ENCODE peak calls at places on chromosomes 11 and 22, in four cellular contexts. F, A, I and H are unnamed samples.

GRCh38 chr22:43706151-43706550 is 106.0 kb downstream of the EFCAB6 start:
- DNase-seq in F (no peak), A (no peak), I (no peak), H (no peak)

GRCh38 chr11:74138021-74138420 is 32.8 kb downstream of the C2CD3 start:
- DNase-seq in F (no peak), A (no peak), I (no peak), H (no peak)

GRCh38 chr22:47552541-47553205 is 790.2 kb downstream of the TBC1D22A start:
- DNase-seq in F (no peak), A (no peak), I (no peak), H (no peak)

GRCh38 chr11:22479986-22480740 is 142.0 kb downstream of the SLC17A6 start:
- DNase-seq in F (no peak), A (no peak), I (no peak), H (no peak)

GRCh38 chr11:36427876-36428275 is 82.2 kb downstream of the TRAF6 start:
- DNase-seq in F (no peak), A (no peak), I (no peak), H (no peak)

GRCh38 chr22:28116261-28116673 is 197.2 kb upstream of the PITPNB start:
- DNase-seq in F (no peak), A (no peak), I (peak; percentile 83), H (peak; percentile 16)

GRCh38 chr11:65637794-65638317 is at the start of gene SIPA1:
- DNase-seq in F (no peak), A (peak; percentile 57), I (peak; percentile 86), H (peak; percentile 28)

GRCh38 chr22:43448048-43448447 is 36.2 kb downstream of the MPPED1 start:
- DNase-seq in F (no peak), A (no peak), I (no peak), H (no peak)

GRCh38 chr11:117328414-117329010 is 858 bp downstream of the CEP164 start:
- DNase-seq in F (no peak), A (no peak), I (peak; percentile 83), H (no peak)

GRCh38 chr22:32579533-32580220 is 105.1 kb downstream of the FBXO7 start:
- DNase-seq in F (no peak), A (no peak), I (no peak), H (no peak)

GRCh38 chr11:72584293-72584921 is 89.8 kb downstream of the PDE2A start:
- DNase-seq in F (no peak), A (peak; percentile 27), I (peak; percentile 83), H (peak; percentile 49)

GRCh38 chr11:565921-566509 is 5.2 kb downstream of the RASSF7 start:
- DNase-seq in F (no peak), A (no peak), I (no peak), H (no peak)

GRCh38 chr11:57792060-57792541 is 30.5 kb downstream of the CTNND1 start:
- DNase-seq in F (peak; percentile 86), A (peak; percentile 61), I (peak; percentile 80), H (no peak)

GRCh38 chr11:64743591-64744543 is at the start of gene RASGRP2:
- DNase-seq in F (peak; percentile 62), A (peak; percentile 56), I (peak; percentile 93), H (peak; percentile 73)

GRCh38 chr11:45384016-45384415 is 97.9 kb upstream of the SYT13 start:
- DNase-seq in F (no peak), A (no peak), I (no peak), H (no peak)

GRCh38 chr11:71372693-71373657 is 75.2 kb downstream of the DHCR7 start:
- DNase-seq in F (no peak), A (no peak), I (no peak), H (no peak)

DNA sequence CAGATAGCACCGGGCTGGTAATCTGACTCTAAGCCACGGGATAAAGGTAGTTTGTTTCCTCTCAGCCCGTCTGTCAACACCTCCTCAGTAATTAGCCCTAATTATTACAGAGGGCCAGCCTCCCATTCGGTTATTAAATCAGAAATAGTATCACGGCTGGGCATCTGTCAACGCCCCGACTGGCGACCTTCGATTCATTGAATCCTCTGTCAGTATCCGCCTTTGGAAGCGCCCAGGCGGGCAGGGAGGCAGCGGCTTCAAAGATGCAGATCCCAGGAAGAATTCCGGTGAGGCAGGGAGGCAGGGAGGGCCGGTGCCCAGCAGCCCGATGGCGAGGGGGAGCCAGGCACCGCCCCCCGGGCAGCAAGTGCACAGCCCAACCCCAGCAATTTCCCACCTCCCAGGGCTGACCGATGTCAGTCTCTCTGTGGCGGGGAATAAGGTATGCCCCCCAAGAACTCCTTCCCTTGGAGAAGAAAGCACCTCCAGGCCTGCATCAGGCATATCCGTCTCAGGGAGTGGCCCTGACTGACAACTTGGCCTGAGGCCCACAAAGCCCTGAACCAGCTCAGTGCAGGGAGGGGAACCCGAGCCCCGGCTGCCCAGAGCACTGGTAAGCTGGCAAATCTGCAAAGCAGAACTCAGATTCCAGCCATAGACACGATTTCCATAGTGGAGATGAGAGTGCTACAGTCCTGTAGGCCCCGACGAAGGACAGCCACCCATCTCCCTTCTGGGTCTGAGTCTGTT is 11.4 kb downstream of the GNB1L start:
- DNase-seq in F (no peak), A (no peak), I (peak; percentile 46), H (no peak)
- H3K4me3 ChIP-seq in F (no peak overlapping the region), A (no peak overlapping the region), I (no peak overlapping the region), H (no peak overlapping the region)

GRCh38 chr22:24494535-24495364 is at the start of gene UPB1:
- DNase-seq in F (no peak), A (no peak), I (no peak), H (no peak)
- H3K4me3 ChIP-seq in F (no peak within 1 kb of the TSS), A (no peak within 1 kb of the TSS), I (peak within 1 kb of the TSS; percentile 26), H (peak within 1 kb of the TSS; percentile 46)

GRCh38 chr11:47261291-47261800 is 3.5 kb downstream of the NR1H3 start:
- DNase-seq in F (no peak), A (no peak), I (no peak), H (no peak)

GRCh38 chr11:47257518-47258316 is at the start of gene NR1H3:
- DNase-seq in F (no peak), A (peak; percentile 72), I (peak; percentile 95), H (peak; percentile 63)

GRCh38 chr11:47260366-47260765 is 2.6 kb downstream of the NR1H3 start:
- DNase-seq in F (no peak), A (no peak), I (no peak), H (no peak)

GRCh38 chr11:47258317-47258902 is 614 bp downstream of the NR1H3 start:
- DNase-seq in F (no peak), A (no peak), I (no peak), H (no peak)

DNA sequence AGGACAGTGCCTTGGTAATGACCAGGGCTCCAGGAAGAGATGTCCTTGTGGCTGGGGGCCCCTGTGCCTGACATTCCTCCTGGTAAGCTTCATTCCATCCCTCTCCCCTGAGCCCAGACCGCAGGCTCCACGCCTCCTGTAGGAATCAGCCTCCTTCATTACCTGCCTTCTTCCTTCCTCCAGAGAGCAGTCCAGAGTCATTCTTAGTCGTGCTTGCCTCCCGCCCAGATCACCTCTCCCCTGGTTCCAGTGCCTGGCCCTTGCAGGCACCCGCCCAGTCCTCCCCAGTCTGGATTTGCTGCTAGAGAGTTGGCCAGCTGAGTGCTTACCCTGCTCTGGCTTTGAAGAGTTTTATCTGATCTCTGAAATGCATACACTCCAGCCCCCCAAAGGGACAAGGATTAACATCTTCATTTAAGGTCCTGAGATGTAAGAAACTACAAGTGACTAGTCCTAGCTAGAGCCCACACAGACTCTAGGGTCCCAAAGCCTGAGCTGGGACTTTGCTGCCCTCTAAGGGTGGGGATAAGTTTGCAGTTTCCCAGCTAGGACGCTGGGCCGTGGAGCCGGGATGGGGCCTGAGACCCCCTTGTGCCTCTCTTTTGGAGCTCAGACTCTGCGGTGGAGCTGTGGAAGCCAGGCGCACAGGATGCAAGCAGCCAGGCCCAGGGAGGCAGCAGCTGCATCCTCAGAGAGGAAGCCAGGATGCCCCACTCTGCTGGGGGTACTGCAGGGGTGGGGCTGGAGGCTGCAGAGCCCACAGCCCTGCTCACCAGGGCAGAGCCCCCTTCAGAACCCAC is 1.6 kb downstream of the NR1H3 start:
- DNase-seq in F (no peak), A (no peak), I (no peak), H (no peak)
- H3K4me3 ChIP-seq in F (no peak overlapping the region), A (no peak overlapping the region), I (no peak overlapping the region), H (peak overlapping the region; percentile 51)

GRCh38 chr11:24521586-24521985 is 24.7 kb downstream of the LUZP2 start:
- DNase-seq in F (no peak), A (no peak), I (no peak), H (no peak)

GRCh38 chr11:24513837-24514594 is 17.2 kb downstream of the LUZP2 start:
- DNase-seq in F (no peak), A (no peak), I (no peak), H (no peak)

GRCh38 chr11:24515632-24516031 is 18.8 kb downstream of the LUZP2 start:
- DNase-seq in F (no peak), A (no peak), I (no peak), H (no peak)

GRCh38 chr11:24511518-24511917 is 14.7 kb downstream of the LUZP2 start:
- DNase-seq in F (no peak), A (no peak), I (no peak), H (no peak)

DNA sequence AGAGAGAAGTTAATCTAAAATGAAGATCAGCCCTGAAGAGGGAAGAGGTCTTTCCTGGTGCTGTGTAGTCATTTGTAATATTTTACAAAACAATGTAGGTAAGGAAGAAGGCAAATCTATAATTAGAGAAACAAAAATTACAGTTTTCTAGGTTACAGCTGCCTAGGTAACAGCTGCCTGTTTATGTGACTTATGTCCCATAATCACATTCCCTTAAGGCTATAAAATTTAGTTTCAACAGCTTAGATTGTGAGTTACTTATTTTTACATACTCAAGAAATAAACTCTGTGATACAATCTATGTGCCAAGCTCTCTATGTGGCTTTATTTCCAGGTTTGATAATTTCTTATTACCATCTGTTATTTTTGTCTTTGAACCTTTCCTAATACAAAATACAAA is 19.8 kb downstream of the LUZP2 start:
- DNase-seq in F (no peak), A (no peak), I (no peak), H (no peak)
- H3K4me3 ChIP-seq in F (no peak overlapping the region), A (no peak overlapping the region), I (no peak overlapping the region), H (no peak overlapping the region)